ENCODE peak calls at places on chromosomes 7 and 10, in eight cellular contexts. I, R, W, F, D, G, L and M are unnamed samples.
A peak's percentile ranks its signal among the peaks of the same experiment; 100 is the strongest.

GRCh38 chr10:101287922-101288638 is 58.8 kb upstream of the LBX1 start:
- DNase-seq in I (no peak), R (no peak), W (peak; percentile 20), F (no peak), D (no peak), G (no peak), L (no peak), M (no peak)

GRCh38 chr10:106765355-106765754 is 399.2 kb downstream of the SORCS1 start:
- DNase-seq in I (no peak), R (no peak), W (no peak), F (no peak), D (no peak), G (no peak), L (no peak), M (no peak)

GRCh38 chr7:139855498-139856270 is 26.6 kb downstream of the TBXAS1 start:
- DNase-seq in I (no peak), R (no peak), W (no peak), F (peak; percentile 94), D (no peak), G (no peak), L (no peak), M (no peak)

GRCh38 chr7:37915438-37915837 is 1.2 kb downstream of the SFRP4 start:
- DNase-seq in I (no peak), R (no peak), W (no peak), F (no peak), D (no peak), G (no peak), L (no peak), M (no peak)

GRCh38 chr10:132413226-132414205 is 16.5 kb downstream of the PWWP2B start:
- DNase-seq in I (peak; percentile 23), R (no peak), W (no peak), F (no peak), D (no peak), G (no peak), L (no peak), M (no peak)

GRCh38 chr7:128398016-128398840 is 11.6 kb downstream of the IMPDH1 start:
- DNase-seq in I (peak; percentile 64), R (no peak), W (peak; percentile 41), F (no peak), D (peak; percentile 53), G (no peak), L (no peak), M (no peak)

GRCh38 chr10:14873090-14873760 is 5.4 kb upstream of the SUV39H2 start:
- DNase-seq in I (no peak), R (no peak), W (peak; percentile 73), F (no peak), D (no peak), G (no peak), L (no peak), M (no peak)

GRCh38 chr7:80014507-80014906 is 120.1 kb upstream of the GNAI1 start:
- DNase-seq in I (no peak), R (no peak), W (peak; percentile 66), F (no peak), D (no peak), G (no peak), L (peak; percentile 38), M (no peak)

GRCh38 chr7:6175642-6176041 is 96.8 kb downstream of the CYTH3 start:
- DNase-seq in I (no peak), R (peak; percentile 30), W (peak; percentile 57), F (no peak), D (no peak), G (no peak), L (no peak), M (peak; percentile 79)